ENCODE peak calls at places on chromosomes 6 and 20, in eight cellular contexts. One of them, this sample, is unnamed.

GRCh38 chr20:57560554-57561355 is at the start of gene PCK1:
- DNase-seq in choroid plexus epithelial cell: peak; percentile 46
- DNase-seq in AG09309: no peak
- DNase-seq in astrocyte of the spinal cord: no peak
- DNase-seq in BE2C: peak; percentile 46
- DNase-seq in foreskin fibroblast: no peak
- DNase-seq in pancreas: peak; percentile 80
- DNase-seq in CD4-positive, alpha-beta memory T cell: no peak
- DNase-seq in this sample: peak; percentile 6

GRCh38 chr6:159125014-159125609 is 44.1 kb upstream of the FNDC1 start:
- DNase-seq in choroid plexus epithelial cell: no peak
- DNase-seq in AG09309: no peak
- DNase-seq in astrocyte of the spinal cord: no peak
- DNase-seq in BE2C: no peak
- DNase-seq in foreskin fibroblast: no peak
- DNase-seq in pancreas: no peak
- DNase-seq in CD4-positive, alpha-beta memory T cell: no peak
- DNase-seq in this sample: no peak

GRCh38 chr6:111874030-111874425 is 776 bp upstream of the FYN start:
- DNase-seq in choroid plexus epithelial cell: peak; percentile 30
- DNase-seq in AG09309: no peak
- DNase-seq in astrocyte of the spinal cord: peak; percentile 29
- DNase-seq in BE2C: peak; percentile 25
- DNase-seq in foreskin fibroblast: no peak
- DNase-seq in pancreas: no peak
- DNase-seq in CD4-positive, alpha-beta memory T cell: peak; percentile 66
- DNase-seq in this sample: peak; percentile 33

GRCh38 chr20:64119301-64119680 is 11.9 kb upstream of the NPBWR2 start:
- DNase-seq in choroid plexus epithelial cell: no peak
- DNase-seq in AG09309: no peak
- DNase-seq in astrocyte of the spinal cord: no peak
- DNase-seq in BE2C: no peak
- DNase-seq in foreskin fibroblast: no peak
- DNase-seq in pancreas: no peak
- DNase-seq in CD4-positive, alpha-beta memory T cell: no peak
- DNase-seq in this sample: no peak

GRCh38 chr20:37984018-37984785 is 49.1 kb downstream of the TTI1 start:
- DNase-seq in choroid plexus epithelial cell: no peak
- DNase-seq in AG09309: no peak
- DNase-seq in astrocyte of the spinal cord: no peak
- DNase-seq in BE2C: peak; percentile 56
- DNase-seq in foreskin fibroblast: no peak
- DNase-seq in pancreas: no peak
- DNase-seq in CD4-positive, alpha-beta memory T cell: no peak
- DNase-seq in this sample: no peak

GRCh38 chr6:80508885-80509630 is 402.6 kb downstream of the BCKDHB start:
- DNase-seq in choroid plexus epithelial cell: peak; percentile 45
- DNase-seq in AG09309: no peak
- DNase-seq in astrocyte of the spinal cord: no peak
- DNase-seq in BE2C: no peak
- DNase-seq in foreskin fibroblast: no peak
- DNase-seq in pancreas: no peak
- DNase-seq in CD4-positive, alpha-beta memory T cell: no peak
- DNase-seq in this sample: peak; percentile 63

GRCh38 chr20:25022680-25023079 is 30.1 kb upstream of the APMAP start:
- DNase-seq in choroid plexus epithelial cell: no peak
- DNase-seq in AG09309: no peak
- DNase-seq in astrocyte of the spinal cord: no peak
- DNase-seq in BE2C: no peak
- DNase-seq in foreskin fibroblast: no peak
- DNase-seq in pancreas: peak; percentile 89
- DNase-seq in CD4-positive, alpha-beta memory T cell: no peak
- DNase-seq in this sample: no peak

GRCh38 chr20:44609511-44610312 is 27.3 kb downstream of the PKIG start:
- DNase-seq in choroid plexus epithelial cell: peak; percentile 84
- DNase-seq in AG09309: peak; percentile 33
- DNase-seq in astrocyte of the spinal cord: peak; percentile 73
- DNase-seq in BE2C: peak; percentile 89
- DNase-seq in foreskin fibroblast: peak; percentile 75
- DNase-seq in pancreas: peak; percentile 93
- DNase-seq in CD4-positive, alpha-beta memory T cell: peak; percentile 72
- DNase-seq in this sample: peak; percentile 90

GRCh38 chr6:158284340-158285210 is 27.7 kb upstream of the TULP4 start:
- DNase-seq in choroid plexus epithelial cell: peak; percentile 70
- DNase-seq in AG09309: peak; percentile 25
- DNase-seq in astrocyte of the spinal cord: peak; percentile 96
- DNase-seq in BE2C: no peak
- DNase-seq in foreskin fibroblast: peak; percentile 69
- DNase-seq in pancreas: no peak
- DNase-seq in CD4-positive, alpha-beta memory T cell: peak; percentile 42
- DNase-seq in this sample: peak; percentile 87

GRCh38 chr6:37516076-37516919 is 16.6 kb upstream of the CCDC167 start:
- DNase-seq in choroid plexus epithelial cell: no peak
- DNase-seq in AG09309: no peak
- DNase-seq in astrocyte of the spinal cord: peak; percentile 21
- DNase-seq in BE2C: peak; percentile 86
- DNase-seq in foreskin fibroblast: no peak
- DNase-seq in pancreas: peak; percentile 46
- DNase-seq in CD4-positive, alpha-beta memory T cell: peak; percentile 96
- DNase-seq in this sample: no peak

GRCh38 chr6:53960311-53960710 is 150.9 kb upstream of the MLIP start:
- DNase-seq in choroid plexus epithelial cell: no peak
- DNase-seq in AG09309: peak; percentile 29
- DNase-seq in astrocyte of the spinal cord: peak; percentile 57
- DNase-seq in BE2C: no peak
- DNase-seq in foreskin fibroblast: no peak
- DNase-seq in pancreas: no peak
- DNase-seq in CD4-positive, alpha-beta memory T cell: no peak
- DNase-seq in this sample: no peak

GRCh38 chr20:50338479-50339195 is 148.0 kb downstream of the CEBPB start:
- DNase-seq in choroid plexus epithelial cell: peak; percentile 29
- DNase-seq in AG09309: no peak
- DNase-seq in astrocyte of the spinal cord: peak; percentile 55
- DNase-seq in BE2C: no peak
- DNase-seq in foreskin fibroblast: no peak
- DNase-seq in pancreas: no peak
- DNase-seq in CD4-positive, alpha-beta memory T cell: peak; percentile 41
- DNase-seq in this sample: no peak
- H3K4me3 ChIP-seq in choroid plexus epithelial cell: no peak overlapping the region
- H3K4me3 ChIP-seq in AG09309: peak overlapping the region; percentile 27
- H3K4me3 ChIP-seq in astrocyte of the spinal cord: no peak overlapping the region
- H3K4me3 ChIP-seq in BE2C: no peak overlapping the region
- H3K4me3 ChIP-seq in foreskin fibroblast: peak overlapping the region; percentile 19
- H3K4me3 ChIP-seq in pancreas: no peak overlapping the region
- H3K4me3 ChIP-seq in CD4-positive, alpha-beta memory T cell: no peak overlapping the region
- H3K4me3 ChIP-seq in this sample: no peak overlapping the region

GRCh38 chr20:29408034-29408695 is 1849.3 kb upstream of the DEFB115 start:
- DNase-seq in choroid plexus epithelial cell: peak; percentile 9
- DNase-seq in AG09309: no peak
- DNase-seq in astrocyte of the spinal cord: no peak
- DNase-seq in BE2C: no peak
- DNase-seq in foreskin fibroblast: no peak
- DNase-seq in pancreas: no peak
- DNase-seq in CD4-positive, alpha-beta memory T cell: no peak
- DNase-seq in this sample: no peak
- H3K4me3 ChIP-seq in choroid plexus epithelial cell: no peak overlapping the region
- H3K4me3 ChIP-seq in AG09309: no peak overlapping the region
- H3K4me3 ChIP-seq in astrocyte of the spinal cord: no peak overlapping the region
- H3K4me3 ChIP-seq in BE2C: no peak overlapping the region
- H3K4me3 ChIP-seq in foreskin fibroblast: no peak overlapping the region
- H3K4me3 ChIP-seq in pancreas: no peak overlapping the region
- H3K4me3 ChIP-seq in CD4-positive, alpha-beta memory T cell: no peak overlapping the region
- H3K4me3 ChIP-seq in this sample: no peak overlapping the region

GRCh38 chr6:14478396-14479225 is 361.0 kb downstream of the CD83 start:
- DNase-seq in choroid plexus epithelial cell: no peak
- DNase-seq in AG09309: no peak
- DNase-seq in astrocyte of the spinal cord: no peak
- DNase-seq in BE2C: no peak
- DNase-seq in foreskin fibroblast: no peak
- DNase-seq in pancreas: no peak
- DNase-seq in CD4-positive, alpha-beta memory T cell: no peak
- DNase-seq in this sample: no peak

GRCh38 chr6:14477559-14477958 is 360.0 kb downstream of the CD83 start:
- DNase-seq in choroid plexus epithelial cell: no peak
- DNase-seq in AG09309: no peak
- DNase-seq in astrocyte of the spinal cord: no peak
- DNase-seq in BE2C: no peak
- DNase-seq in foreskin fibroblast: no peak
- DNase-seq in pancreas: no peak
- DNase-seq in CD4-positive, alpha-beta memory T cell: no peak
- DNase-seq in this sample: no peak

GRCh38 chr6:14475306-14475705 is 357.7 kb downstream of the CD83 start:
- DNase-seq in choroid plexus epithelial cell: no peak
- DNase-seq in AG09309: no peak
- DNase-seq in astrocyte of the spinal cord: no peak
- DNase-seq in BE2C: no peak
- DNase-seq in foreskin fibroblast: no peak
- DNase-seq in pancreas: no peak
- DNase-seq in CD4-positive, alpha-beta memory T cell: no peak
- DNase-seq in this sample: no peak

GRCh38 chr6:14474816-14475215 is 357.2 kb downstream of the CD83 start:
- DNase-seq in choroid plexus epithelial cell: no peak
- DNase-seq in AG09309: no peak
- DNase-seq in astrocyte of the spinal cord: no peak
- DNase-seq in BE2C: no peak
- DNase-seq in foreskin fibroblast: no peak
- DNase-seq in pancreas: no peak
- DNase-seq in CD4-positive, alpha-beta memory T cell: no peak
- DNase-seq in this sample: no peak

GRCh38 chr6:14476793-14477531 is 359.4 kb downstream of the CD83 start:
- DNase-seq in choroid plexus epithelial cell: peak; percentile 89
- DNase-seq in AG09309: peak; percentile 76
- DNase-seq in astrocyte of the spinal cord: peak; percentile 81
- DNase-seq in BE2C: no peak
- DNase-seq in foreskin fibroblast: peak; percentile 78
- DNase-seq in pancreas: peak; percentile 55
- DNase-seq in CD4-positive, alpha-beta memory T cell: no peak
- DNase-seq in this sample: peak; percentile 94
- H3K4me3 ChIP-seq in choroid plexus epithelial cell: peak overlapping the region; percentile 19
- H3K4me3 ChIP-seq in AG09309: peak overlapping the region; percentile 18
- H3K4me3 ChIP-seq in astrocyte of the spinal cord: no peak overlapping the region
- H3K4me3 ChIP-seq in BE2C: no peak overlapping the region
- H3K4me3 ChIP-seq in foreskin fibroblast: peak overlapping the region; percentile 41
- H3K4me3 ChIP-seq in pancreas: no peak overlapping the region
- H3K4me3 ChIP-seq in CD4-positive, alpha-beta memory T cell: no peak overlapping the region
- H3K4me3 ChIP-seq in this sample: peak overlapping the region; percentile 27

DNA sequence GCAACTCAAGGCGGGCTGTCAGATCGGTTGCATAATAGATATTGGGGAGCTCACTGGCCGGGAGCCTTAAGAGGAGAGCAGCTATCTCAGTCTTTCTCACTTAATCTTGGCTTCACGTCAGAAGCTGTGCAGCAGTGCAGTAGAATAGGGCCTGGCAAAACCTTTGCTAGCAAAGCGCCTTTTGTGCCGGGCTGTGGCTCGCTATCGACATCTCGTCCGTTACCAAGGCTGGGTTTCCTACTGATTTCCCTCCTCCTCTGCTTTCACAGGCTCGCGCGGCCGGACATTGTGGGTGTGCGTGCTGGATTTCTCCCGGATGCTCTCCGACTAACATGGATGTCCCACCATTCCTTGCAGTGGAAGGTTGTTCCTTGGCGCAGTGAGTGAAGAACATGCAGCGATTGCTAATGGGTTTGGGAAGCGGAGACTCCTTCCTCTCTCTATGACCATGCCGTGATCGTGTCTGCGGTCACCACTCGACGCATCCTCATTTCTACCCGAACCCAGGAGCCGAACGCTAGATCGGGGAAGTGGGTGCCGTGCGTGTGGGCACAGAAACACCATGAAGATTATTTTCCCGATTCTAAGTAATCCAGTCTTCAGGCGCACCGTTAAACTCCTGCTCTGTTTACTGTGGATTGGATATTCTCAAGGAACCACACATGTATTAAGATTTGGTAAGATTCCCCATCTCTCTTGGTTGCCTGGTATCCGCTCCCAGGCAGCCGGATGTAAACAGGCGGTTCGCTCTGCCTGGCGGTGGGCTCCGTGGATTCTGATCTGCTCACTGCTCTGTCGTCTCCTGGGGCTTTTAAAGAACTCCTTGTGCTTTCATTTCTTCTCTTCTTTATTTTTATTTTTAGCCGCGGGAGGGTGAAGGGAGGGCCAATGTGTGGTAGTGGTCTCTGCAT is 5.5 kb downstream of the GRIK2 start:
- DNase-seq in choroid plexus epithelial cell: no peak
- DNase-seq in AG09309: no peak
- DNase-seq in astrocyte of the spinal cord: no peak
- DNase-seq in BE2C: peak; percentile 82
- DNase-seq in foreskin fibroblast: no peak
- DNase-seq in pancreas: no peak
- DNase-seq in CD4-positive, alpha-beta memory T cell: no peak
- DNase-seq in this sample: no peak
- H3K4me3 ChIP-seq in choroid plexus epithelial cell: peak overlapping the region; percentile 47
- H3K4me3 ChIP-seq in AG09309: no peak overlapping the region
- H3K4me3 ChIP-seq in astrocyte of the spinal cord: peak overlapping the region; percentile 35
- H3K4me3 ChIP-seq in BE2C: peak overlapping the region; percentile 88
- H3K4me3 ChIP-seq in foreskin fibroblast: no peak overlapping the region
- H3K4me3 ChIP-seq in pancreas: no peak overlapping the region
- H3K4me3 ChIP-seq in CD4-positive, alpha-beta memory T cell: no peak overlapping the region
- H3K4me3 ChIP-seq in this sample: peak overlapping the region; percentile 27

DNA sequence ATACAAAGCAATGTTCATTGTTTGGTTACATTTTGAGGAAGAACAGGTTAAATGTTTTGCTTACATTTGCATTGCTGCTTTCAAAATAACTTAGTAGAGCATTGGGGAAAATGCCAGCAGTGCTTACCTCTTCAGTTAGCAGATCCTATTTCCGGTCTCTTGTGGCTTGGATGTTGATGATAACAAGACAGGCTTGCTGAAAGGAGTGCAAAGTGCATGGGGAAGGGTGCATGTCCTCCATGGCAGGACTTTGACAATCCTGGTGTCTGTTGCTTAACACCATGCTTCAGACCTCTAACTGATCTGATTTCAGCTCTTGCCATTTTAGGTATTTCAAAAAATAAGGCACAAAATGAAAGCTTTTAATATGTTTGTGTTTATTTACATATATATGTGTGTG is 21.1 kb downstream of the TPD52L1 start:
- DNase-seq in choroid plexus epithelial cell: peak; percentile 28
- DNase-seq in AG09309: no peak
- DNase-seq in astrocyte of the spinal cord: no peak
- DNase-seq in BE2C: no peak
- DNase-seq in foreskin fibroblast: no peak
- DNase-seq in pancreas: no peak
- DNase-seq in CD4-positive, alpha-beta memory T cell: no peak
- DNase-seq in this sample: no peak
- H3K4me3 ChIP-seq in choroid plexus epithelial cell: no peak overlapping the region
- H3K4me3 ChIP-seq in AG09309: no peak overlapping the region
- H3K4me3 ChIP-seq in astrocyte of the spinal cord: no peak overlapping the region
- H3K4me3 ChIP-seq in BE2C: no peak overlapping the region
- H3K4me3 ChIP-seq in foreskin fibroblast: no peak overlapping the region
- H3K4me3 ChIP-seq in pancreas: no peak overlapping the region
- H3K4me3 ChIP-seq in CD4-positive, alpha-beta memory T cell: no peak overlapping the region
- H3K4me3 ChIP-seq in this sample: no peak overlapping the region

This sample was measured in fibroblast of pulmonary artery.